ENCODE peak calls at places on chromosomes 3 and 15, in seven cellular contexts. One of them, this sample, is unnamed.
A peak's percentile ranks its signal among the peaks of the same experiment; 100 is the strongest.

GRCh38 chr3:116226245-116226644 is 219.0 kb downstream of the LSAMP start:
- DNase-seq in NCI-H1436: no peak
- DNase-seq in GM12892: no peak
- DNase-seq in cerebellar nuclear complex: no peak
- DNase-seq in kidney tubule cell: no peak
- DNase-seq in NCI-H226: no peak
- DNase-seq in CD8-positive, alpha-beta memory T cell: no peak
- DNase-seq in this sample: no peak

GRCh38 chr15:25763206-25763880 is 99.8 kb downstream of the ATP10A start:
- DNase-seq in cerebellar nuclear complex: no peak
- DNase-seq in CD8-positive, alpha-beta memory T cell: no peak
- DNase-seq in GM12892: no peak
- DNase-seq in kidney tubule cell: peak; percentile 79
- DNase-seq in NCI-H226: no peak
- DNase-seq in NCI-H1436: no peak
- DNase-seq in this sample: no peak

GRCh38 chr15:41970456-41970855 is 1.9 kb downstream of the EHD4 start:
- DNase-seq in NCI-H226: no peak
- DNase-seq in NCI-H1436: no peak
- DNase-seq in cerebellar nuclear complex: no peak
- DNase-seq in GM12892: no peak
- DNase-seq in kidney tubule cell: no peak
- DNase-seq in CD8-positive, alpha-beta memory T cell: no peak
- DNase-seq in this sample: no peak

GRCh38 chr15:76217029-76217866 is 94.0 kb downstream of the ETFA start:
- DNase-seq in GM12892: no peak
- DNase-seq in cerebellar nuclear complex: no peak
- DNase-seq in CD8-positive, alpha-beta memory T cell: no peak
- DNase-seq in NCI-H226: peak; percentile 73
- DNase-seq in NCI-H1436: no peak
- DNase-seq in kidney tubule cell: peak; percentile 78
- DNase-seq in this sample: no peak

GRCh38 chr15:57296473-57297162 is 79.7 kb upstream of the CGNL1 start:
- DNase-seq in kidney tubule cell: no peak
- DNase-seq in NCI-H226: no peak
- DNase-seq in GM12892: no peak
- DNase-seq in NCI-H1436: no peak
- DNase-seq in CD8-positive, alpha-beta memory T cell: no peak
- DNase-seq in cerebellar nuclear complex: no peak
- DNase-seq in this sample: no peak

GRCh38 chr15:62928996-62929350 is 113.6 kb upstream of the TPM1 start:
- DNase-seq in CD8-positive, alpha-beta memory T cell: no peak
- DNase-seq in cerebellar nuclear complex: no peak
- DNase-seq in GM12892: no peak
- DNase-seq in NCI-H226: peak; percentile 90
- DNase-seq in NCI-H1436: no peak
- DNase-seq in kidney tubule cell: peak; percentile 88
- DNase-seq in this sample: no peak

GRCh38 chr15:77988386-77989301 is 88.9 kb downstream of the TBC1D2B start:
- DNase-seq in CD8-positive, alpha-beta memory T cell: no peak
- DNase-seq in kidney tubule cell: no peak
- DNase-seq in NCI-H1436: no peak
- DNase-seq in NCI-H226: no peak
- DNase-seq in cerebellar nuclear complex: no peak
- DNase-seq in GM12892: no peak
- DNase-seq in this sample: no peak

GRCh38 chr3:4995500-4996053 is 16.3 kb downstream of the BHLHE40 start:
- DNase-seq in cerebellar nuclear complex: no peak
- DNase-seq in NCI-H1436: no peak
- DNase-seq in kidney tubule cell: peak; percentile 99
- DNase-seq in NCI-H226: peak; percentile 99
- DNase-seq in CD8-positive, alpha-beta memory T cell: no peak
- DNase-seq in GM12892: no peak
- DNase-seq in this sample: no peak

GRCh38 chr3:87792532-87793321 is 266.1 kb downstream of the CGGBP1 start:
- DNase-seq in kidney tubule cell: peak; percentile 2
- DNase-seq in CD8-positive, alpha-beta memory T cell: no peak
- DNase-seq in GM12892: no peak
- DNase-seq in NCI-H226: peak; percentile 43
- DNase-seq in cerebellar nuclear complex: no peak
- DNase-seq in NCI-H1436: no peak
- DNase-seq in this sample: no peak

This sample was measured in NCI-H1048.